ENCODE peak calls at places on chromosomes 7 and 10, in seven cellular contexts. R is heart left ventricle, C is GM19239, O is left cardiac atrium, Q is fibroblast of pulmonary artery, U is GM06990, M is endothelial cell. X is an unnamed sample.
A peak's percentile ranks its signal among the peaks of the same experiment; 100 is the strongest.

GRCh38 chr10:43970018-43970698 is 321.5 kb upstream of the ZNF32 start:
- DNase-seq in C (no peak), M (no peak), O (no peak), U (no peak), Q (no peak), R (no peak), X (no peak)

GRCh38 chr7:84524714-84525694 is 330.4 kb upstream of the SEMA3A start:
- DNase-seq in O (peak; percentile 19), U (no peak), R (no peak), Q (peak; percentile 87), M (no peak), C (no peak), X (peak; percentile 76)

GRCh38 chr10:116768786-116769185 is 26.4 kb upstream of the HSPA12A start:
- DNase-seq in M (no peak), O (no peak), Q (no peak), C (no peak), U (no peak), R (no peak), X (no peak)

GRCh38 chr7:158111556-158111880 is 476.1 kb downstream of the PTPRN2 start:
- DNase-seq in M (no peak), R (no peak), O (no peak), C (no peak), Q (no peak), U (no peak), X (no peak)

GRCh38 chr10:82529064-82529463 is 654.1 kb downstream of the NRG3 start:
- DNase-seq in O (no peak), U (no peak), Q (no peak), C (no peak), R (no peak), M (no peak), X (no peak)

GRCh38 chr10:100153239-100153840 is 32.5 kb downstream of the ERLIN1 start:
- DNase-seq in Q (no peak), M (no peak), R (no peak), C (no peak), U (no peak), O (no peak), X (no peak)

GRCh38 chr7:142714375-142714774 is 34.9 kb upstream of the PRSS1 start:
- DNase-seq in R (no peak), Q (no peak), M (peak; percentile 31), O (no peak), U (no peak), C (no peak), X (no peak)

GRCh38 chr10:60212195-60212594 is 177.5 kb downstream of the ANK3 start:
- DNase-seq in O (no peak), Q (no peak), C (no peak), M (no peak), U (no peak), R (no peak), X (no peak)

GRCh38 chr7:10475940-10476641 is 497.6 kb upstream of the PHF14 start:
- DNase-seq in M (no peak), C (no peak), O (no peak), Q (no peak), R (peak; percentile 33), U (no peak), X (no peak)

GRCh38 chr10:127349737-127350136 is 153.3 kb upstream of the INSYN2A start:
- DNase-seq in M (no peak), Q (peak; percentile 20), O (no peak), C (no peak), U (no peak), R (no peak), X (peak; percentile 5)

GRCh38 chr10:120727001-120727400 is 124.2 kb upstream of the WDR11 start:
- DNase-seq in O (no peak), R (no peak), C (no peak), Q (peak; percentile 65), U (no peak), M (no peak), X (no peak)

GRCh38 chr10:63723741-63724140 is 202.5 kb downstream of the REEP3 start:
- DNase-seq in O (no peak), R (no peak), U (no peak), C (no peak), Q (no peak), M (no peak), X (no peak)

GRCh38 chr10:48377751-48378585 is 71.5 kb downstream of the MAPK8 start:
- DNase-seq in M (no peak), C (no peak), U (no peak), R (no peak), O (no peak), Q (no peak), X (no peak)

GRCh38 chr7:47535033-47535703 is 46.7 kb downstream of the TNS3 start:
- DNase-seq in C (no peak), Q (no peak), U (no peak), O (no peak), R (no peak), M (no peak), X (no peak)

GRCh38 chr10:69215405-69216176 is 4.5 kb upstream of the HKDC1 start:
- DNase-seq in O (no peak), R (no peak), U (no peak), C (no peak), Q (no peak), M (no peak), X (no peak)

GRCh38 chr7:75573477-75574019 is 81.4 kb downstream of the SPDYE5 start:
- DNase-seq in Q (no peak), C (no peak), R (no peak), M (no peak), O (no peak), U (no peak), X (no peak)

GRCh38 chr10:11823122-11823988 is at the start of gene PROSER2:
- DNase-seq in O (peak; percentile 76), C (peak; percentile 44), Q (peak; percentile 66), M (peak; percentile 43), U (peak; percentile 73), R (no peak), X (no peak)

GRCh38 chr7:83861-84632 is 108.3 kb upstream of the FAM20C start:
- DNase-seq in U (no peak), O (no peak), R (no peak), M (no peak), Q (no peak), C (no peak), X (no peak)

GRCh38 chr10:121216721-121217181 is 365.6 kb downstream of the WDR11 start:
- DNase-seq in R (no peak), U (no peak), C (no peak), M (no peak), O (no peak), Q (no peak), X (no peak)

GRCh38 chr10:500876-501275 is 188.6 kb downstream of the DIP2C start:
- DNase-seq in O (no peak), Q (peak; percentile 40), M (no peak), C (no peak), U (no peak), R (no peak), X (no peak)

GRCh38 chr7:158043461-158044155 is 544.0 kb downstream of the PTPRN2 start:
- DNase-seq in C (no peak), R (no peak), O (no peak), M (no peak), Q (no peak), U (no peak), X (no peak)

X was measured in HFFc6.